ENCODE peak calls at places on chromosomes 1 and 21, in four cellular contexts. S, N, K and V are unnamed samples.

GRCh38 chr1:29629401-29629800 is 393.1 kb downstream of the PTPRU start:
- DNase-seq in K (no peak), S (no peak), N (no peak), V (no peak)

GRCh38 chr21:26267389-26267788 is 96.8 kb upstream of the APP start:
- DNase-seq in S (no peak), K (no peak), N (no peak), V (peak)

GRCh38 chr1:83693409-83694126 is 305.4 kb downstream of the TTLL7 start:
- DNase-seq in S (peak), K (no peak), N (no peak), V (peak)

GRCh38 chr1:101309334-101310221 is 72.8 kb downstream of the S1PR1 start:
- DNase-seq in S (peak), K (peak), N (no peak), V (peak)

GRCh38 chr1:193210991-193211390 is 24.6 kb upstream of the B3GALT2 start:
- DNase-seq in K (no peak), N (no peak), S (no peak), V (no peak)

GRCh38 chr1:66464802-66465201 is 69.2 kb upstream of the SGIP1 start:
- DNase-seq in S (no peak), N (no peak), K (peak), V (no peak)

GRCh38 chr1:245797592-245798366 is 643.0 kb downstream of the KIF26B start:
- DNase-seq in K (no peak), N (no peak), S (no peak), V (no peak)

GRCh38 chr1:246798107-246798506 is 73.9 kb downstream of the SCCPDH start:
- DNase-seq in K (no peak), S (no peak), N (no peak), V (no peak)

GRCh38 chr1:59316497-59317128 is 19.7 kb downstream of the FGGY start:
- DNase-seq in N (no peak), K (no peak), S (no peak), V (no peak)

GRCh38 chr1:172443666-172444453 is at the start of gene PIGC:
- DNase-seq in N (peak), K (peak), S (peak), V (peak)

GRCh38 chr1:211320980-211321379 is 5.7 kb upstream of the TRAF5 start:
- DNase-seq in K (no peak), S (no peak), N (no peak), V (no peak)

GRCh38 chr21:29022141-29022540 is 2.3 kb upstream of the USP16 start:
- DNase-seq in S (no peak), N (no peak), K (no peak), V (no peak)

GRCh38 chr1:77370588-77371306 is 88.9 kb downstream of the AK5 start:
- DNase-seq in N (no peak), S (no peak), K (peak), V (no peak)

GRCh38 chr1:10561955-10562354 is 87.2 kb downstream of the PEX14 start:
- DNase-seq in S (no peak), K (no peak), N (no peak), V (no peak)

GRCh38 chr1:98221926-98222325 is 301.1 kb upstream of the DPYD start:
- DNase-seq in S (no peak), K (no peak), N (no peak), V (no peak)

GRCh38 chr1:22024485-22025367 is 23.3 kb downstream of the CELA3A start:
- DNase-seq in K (peak), S (no peak), N (no peak), V (peak)

GRCh38 chr1:230870916-230871315 is 2.6 kb upstream of the C1orf198 start:
- DNase-seq in K (no peak), N (no peak), S (no peak), V (no peak)

GRCh38 chr1:247857069-247857985 is at the start of gene TRIM58:
- DNase-seq in S (no peak), N (no peak), K (no peak), V (no peak)

GRCh38 chr1:2968471-2968881 is 52.8 kb upstream of the ACTRT2 start:
- DNase-seq in S (peak), N (no peak), K (no peak), V (no peak)

GRCh38 chr21:26499475-26499874 is 73.6 kb downstream of the CYYR1 start:
- DNase-seq in N (no peak), S (no peak), K (no peak), V (no peak)

GRCh38 chr1:179107706-179108629 is 26.1 kb downstream of the TOR3A start:
- DNase-seq in S (no peak), N (no peak), K (no peak), V (no peak)

GRCh38 chr1:38283736-38284470 is 237.3 kb upstream of the POU3F1 start:
- DNase-seq in N (no peak), S (no peak), K (no peak), V (no peak)

GRCh38 chr1:247118946-247119446 is 14.8 kb upstream of the ZNF669 start:
- DNase-seq in N (peak), K (no peak), S (no peak), V (peak)